ENCODE peak calls at places on chromosomes 13 and 19, in five cellular contexts. Z, W, N, Y and H are unnamed samples.

GRCh38 chr13:30924321-30924720 is 8.1 kb upstream of the TEX26 start:
- DNase-seq in Z (no peak), W (no peak), N (no peak), Y (no peak), H (no peak)

GRCh38 chr19:55258476-55258827 is 365 bp downstream of the PPP6R1 start:
- DNase-seq in Z (no peak), W (no peak), N (no peak), Y (no peak), H (no peak)

GRCh38 chr19:52923782-52924593 is 760 bp upstream of the ZNF888 start:
- DNase-seq in Z (no peak), W (peak), N (peak), Y (peak), H (peak)

GRCh38 chr13:40344270-40345148 is 321.9 kb downstream of the FOXO1 start:
- DNase-seq in Z (peak), W (no peak), N (peak), Y (no peak), H (no peak)

GRCh38 chr13:51731759-51732158 is 72.2 kb downstream of the DHRS12 start:
- DNase-seq in Z (peak), W (no peak), N (no peak), Y (no peak), H (no peak)

GRCh38 chr19:56912406-56912805 is 71.9 kb upstream of the PEG3 start:
- DNase-seq in Z (no peak), W (no peak), N (no peak), Y (no peak), H (no peak)

GRCh38 chr19:29845576-29846176 is 33.9 kb downstream of the CCNE1 start:
- DNase-seq in Z (peak), W (no peak), N (peak), Y (peak), H (no peak)

GRCh38 chr19:11781295-11782057 is 14.7 kb downstream of the ZNF441 start:
- DNase-seq in Z (no peak), W (no peak), N (no peak), Y (no peak), H (no peak)

GRCh38 chr19:38666662-38667448 is 19.4 kb downstream of the ACTN4 start:
- DNase-seq in Z (peak), W (no peak), N (peak), Y (no peak), H (no peak)

GRCh38 chr19:2549701-2550191 is 73.8 kb downstream of the GADD45B start:
- DNase-seq in Z (no peak), W (peak), N (peak), Y (peak), H (peak)

GRCh38 chr19:49567722-49568454 is 12.5 kb downstream of the NOSIP start:
- DNase-seq in Z (no peak), W (no peak), N (peak), Y (no peak), H (no peak)

GRCh38 chr19:36605839-36606478 is 846 bp downstream of the ZNF382 start:
- DNase-seq in Z (no peak), W (no peak), N (no peak), Y (no peak), H (no peak)

GRCh38 chr19:1509589-1510441 is 3.0 kb downstream of the ADAMTSL5 start:
- DNase-seq in Z (no peak), W (no peak), N (no peak), Y (no peak), H (no peak)

GRCh38 chr19:15587663-15588062 is 27.4 kb upstream of the CYP4F8 start:
- DNase-seq in Z (no peak), W (peak), N (peak), Y (no peak), H (no peak)

GRCh38 chr13:95564948-95565347 is 12.4 kb downstream of the CLDN10 start:
- DNase-seq in Z (no peak), W (no peak), N (no peak), Y (no peak), H (no peak)

GRCh38 chr19:48659768-48660167 is 13.0 kb downstream of the NTN5 start:
- DNase-seq in Z (peak), W (no peak), N (no peak), Y (no peak), H (no peak)

GRCh38 chr19:54208784-54209057 is 8.1 kb downstream of the RPS9 start:
- DNase-seq in Z (peak), W (no peak), N (no peak), Y (no peak), H (no peak)

GRCh38 chr19:42224940-42225717 is 5.0 kb downstream of the ZNF526 start:
- DNase-seq in Z (no peak), W (no peak), N (no peak), Y (no peak), H (no peak)

GRCh38 chr13:54733639-54734038 is 1705.0 kb downstream of the OLFM4 start:
- DNase-seq in Z (peak), W (no peak), N (no peak), Y (no peak), H (no peak)

GRCh38 chr19:48945415-48945814 is 9.3 kb upstream of the BAX start:
- DNase-seq in Z (no peak), W (no peak), N (no peak), Y (no peak), H (no peak)

GRCh38 chr13:98480915-98481510 is 95.9 kb downstream of the STK24 start:
- DNase-seq in Z (no peak), W (no peak), N (peak), Y (peak), H (peak)

GRCh38 chr19:45103200-45103624 is 10.2 kb downstream of the PPP1R37 start:
- DNase-seq in Z (no peak), W (no peak), N (no peak), Y (no peak), H (peak)

GRCh38 chr13:111184685-111185401 is 69.7 kb downstream of the ARHGEF7 start:
- DNase-seq in Z (no peak), W (no peak), N (peak), Y (no peak), H (no peak)

GRCh38 chr19:24159707-24160106 is 72.7 kb downstream of the ZNF254 start:
- DNase-seq in Z (peak), W (no peak), N (no peak), Y (no peak), H (no peak)

GRCh38 chr19:48751835-48752510 is 468 bp downstream of the FUT1 start:
- DNase-seq in Z (no peak), W (no peak), N (no peak), Y (no peak), H (no peak)

GRCh38 chr19:12995596-12996541 is 594 bp downstream of the NFIX start:
- DNase-seq in Z (no peak), W (no peak), N (no peak), Y (peak), H (no peak)

GRCh38 chr13:59391696-59392095 is 772.0 kb downstream of the DIAPH3 start:
- DNase-seq in Z (peak), W (peak), N (peak), Y (no peak), H (no peak)

GRCh38 chr19:12090807-12091206 is 26.3 kb downstream of the ZNF844 start:
- DNase-seq in Z (no peak), W (peak), N (peak), Y (peak), H (peak)

GRCh38 chr19:32464279-32464678 is 58.7 kb downstream of the DPY19L3 start:
- DNase-seq in Z (peak), W (no peak), N (no peak), Y (no peak), H (no peak)

GRCh38 chr13:45063261-45063870 is 56.9 kb upstream of the GTF2F2 start:
- DNase-seq in Z (no peak), W (no peak), N (no peak), Y (no peak), H (no peak)

GRCh38 chr13:51066091-51066831 is 44.8 kb downstream of the C13orf42 start:
- DNase-seq in Z (no peak), W (no peak), N (no peak), Y (no peak), H (no peak)

GRCh38 chr19:43534811-43535761 is 2.1 kb downstream of the ZNF575 start:
- DNase-seq in Z (peak), W (peak), N (peak), Y (peak), H (peak)

GRCh38 chr13:28100149-28101121 is at the start of gene FLT3:
- DNase-seq in Z (peak), W (peak), N (peak), Y (no peak), H (no peak)

GRCh38 chr13:58340895-58341294 is 709.4 kb downstream of the PCDH17 start:
- DNase-seq in Z (no peak), W (no peak), N (no peak), Y (no peak), H (no peak)
- TF ChIP-seq EP300 in Z (no peak), W (no peak), N (no peak), Y (no peak), H (no peak)

GRCh38 chr19:5903502-5904301 is at the start of gene NDUFA11:
- DNase-seq in Z (peak), W (peak), N (peak), Y (peak), H (peak)
- TF ChIP-seq EP300 in Z (no peak), W (no peak), N (no peak), Y (no peak), H (no peak)

GRCh38 chr19:51547397-51548212 is 16.1 kb upstream of the SIGLEC6 start:
- DNase-seq in Z (no peak), W (no peak), N (no peak), Y (no peak), H (no peak)
- TF ChIP-seq EP300 in Z (no peak), W (no peak), N (no peak), Y (no peak), H (no peak)

GRCh38 chr13:100392709-100393630 is 195.6 kb downstream of the GGACT start:
- DNase-seq in Z (peak), W (peak), N (peak), Y (peak), H (peak)
- TF ChIP-seq EP300 in Z (peak), W (no peak), N (no peak), Y (peak), H (no peak)

GRCh38 chr13:113490496-113491417 is at the start of gene DCUN1D2:
- DNase-seq in Z (peak), W (peak), N (peak), Y (peak), H (peak)
- TF ChIP-seq EP300 in Z (no peak), W (no peak), N (no peak), Y (no peak), H (no peak)

DNA sequence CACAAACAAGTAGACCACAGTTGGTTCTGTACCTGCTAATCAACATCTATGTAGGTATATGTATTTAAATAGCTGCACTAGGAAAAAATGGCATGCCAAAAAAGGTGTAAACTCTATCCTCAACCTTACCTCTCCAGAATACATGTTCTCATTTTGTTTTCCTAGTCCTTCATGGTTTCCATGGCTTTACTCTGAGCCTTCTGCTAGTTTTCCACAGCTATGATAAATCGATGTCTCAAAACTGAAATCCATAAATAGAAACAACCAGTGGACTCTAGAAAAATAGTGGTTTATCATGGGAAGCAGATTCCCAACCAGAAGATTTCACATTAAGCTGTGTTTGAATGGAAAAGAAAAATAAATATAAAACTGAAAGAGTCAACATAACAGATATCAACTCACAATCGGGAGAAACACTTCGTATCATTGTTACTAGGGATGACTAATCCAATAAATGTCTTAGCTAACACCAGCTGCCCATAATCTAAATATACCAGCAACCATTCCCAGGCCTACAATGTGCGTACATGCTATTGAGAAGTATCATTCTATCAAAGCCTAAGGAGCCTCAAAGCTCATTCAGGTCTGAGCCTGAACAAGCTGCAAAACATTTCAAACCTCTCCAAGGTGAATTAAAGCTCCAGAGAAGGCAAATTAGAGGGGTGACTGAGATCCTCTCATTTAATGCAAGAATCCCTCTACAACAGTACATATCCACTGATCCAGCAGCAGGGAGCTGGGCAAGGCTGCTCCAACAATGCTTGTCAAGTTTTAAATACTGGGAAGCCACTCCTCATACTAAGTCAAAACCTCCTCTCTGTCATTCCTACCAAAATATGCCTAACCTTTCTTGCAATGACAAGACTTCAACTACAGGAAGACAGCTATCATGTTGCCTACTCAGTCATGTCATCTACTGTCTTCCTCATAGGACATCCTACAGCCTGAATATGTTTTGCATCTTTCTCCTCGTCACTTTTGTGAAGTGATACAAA is 90.2 kb downstream of the KCTD12 start:
- DNase-seq in Z (no peak), W (no peak), N (no peak), Y (no peak), H (no peak)
- TF ChIP-seq EP300 in Z (no peak), W (no peak), N (no peak), Y (no peak), H (no peak)

GRCh38 chr19:4768934-4769777 is 22.4 kb upstream of the FEM1A start:
- DNase-seq in Z (peak), W (peak), N (peak), Y (peak), H (peak)
- TF ChIP-seq EP300 in Z (no peak), W (no peak), N (no peak), Y (no peak), H (no peak)

GRCh38 chr19:4284176-4284958 is 5.3 kb downstream of the SHD start:
- DNase-seq in Z (peak), W (no peak), N (peak), Y (no peak), H (no peak)
- TF ChIP-seq EP300 in Z (no peak), W (no peak), N (no peak), Y (no peak), H (no peak)